ENCODE peak calls at places on chromosome 4, in nine cellular contexts. L, K, J, A, Z, T, H, Y and V are unnamed samples.

GRCh38 chr4:16685536-16685935 is 212.9 kb downstream of the LDB2 start:
- DNase-seq in L (no peak), T (no peak), Y (no peak), A (no peak), J (no peak), Z (no peak), H (no peak), K (no peak), V (no peak)

GRCh38 chr4:10196191-10196590 is 79.6 kb upstream of the WDR1 start:
- DNase-seq in K (no peak), T (no peak), L (no peak), H (no peak), Z (no peak), Y (no peak), A (no peak), J (no peak), V (no peak)

GRCh38 chr4:38610844-38611550 is 53.0 kb upstream of the KLF3 start:
- DNase-seq in H (no peak), J (peak; percentile 9), A (no peak), Z (no peak), K (no peak), L (no peak), T (no peak), Y (no peak), V (no peak)

GRCh38 chr4:159169414-159169813 is 66.5 kb downstream of the RAPGEF2 start:
- DNase-seq in J (no peak), Y (no peak), L (no peak), T (no peak), Z (no peak), H (no peak), K (no peak), A (no peak), V (no peak)

GRCh38 chr4:18401868-18402267 is 380.3 kb upstream of the LCORL start:
- DNase-seq in H (no peak), A (no peak), L (no peak), Y (no peak), T (no peak), Z (no peak), K (no peak), J (no peak), V (no peak)

GRCh38 chr4:90425893-90426292 is 298.7 kb downstream of the CCSER1 start:
- DNase-seq in H (no peak), Y (no peak), L (no peak), Z (no peak), J (no peak), K (no peak), T (no peak), A (no peak), V (no peak)

GRCh38 chr4:158162637-158163036 is 10.2 kb downstream of the GASK1B start:
- DNase-seq in K (no peak), J (no peak), H (no peak), L (no peak), A (no peak), T (no peak), Y (no peak), Z (no peak), V (no peak)

GRCh38 chr4:145481164-145481941 is at the start of gene SMAD1:
- DNase-seq in T (peak; percentile 63), Z (no peak), A (peak; percentile 95), K (peak; percentile 41), Y (peak; percentile 79), H (no peak), J (peak; percentile 91), L (peak; percentile 94), V (no peak)

GRCh38 chr4:175422331-175422730 is 389.7 kb downstream of the GPM6A start:
- DNase-seq in Z (no peak), J (no peak), H (no peak), L (no peak), A (no peak), Y (no peak), T (no peak), K (no peak), V (no peak)

GRCh38 chr4:32435320-32435719 is 1715.2 kb downstream of the PCDH7 start:
- DNase-seq in K (no peak), H (no peak), A (no peak), T (no peak), Y (no peak), J (no peak), Z (no peak), L (no peak), V (no peak)